ENCODE peak calls at places on chromosomes 2 and 18, in four cellular contexts. One of them, this sample, is unnamed.

GRCh38 chr2:219512524-219513216 is 1.6 kb upstream of the ASIC4 start:
- DNase-seq in AML-193: no peak
- DNase-seq in AG10803: no peak
- DNase-seq in heart left ventricle: no peak
- DNase-seq in this sample: no peak

GRCh38 chr2:157692768-157693167 is 64.1 kb upstream of the ACVR1C start:
- DNase-seq in AML-193: no peak
- DNase-seq in AG10803: peak
- DNase-seq in heart left ventricle: no peak
- DNase-seq in this sample: peak

GRCh38 chr2:139059617-139060016 is 279.4 kb upstream of the NXPH2 start:
- DNase-seq in AML-193: no peak
- DNase-seq in AG10803: no peak
- DNase-seq in heart left ventricle: no peak
- DNase-seq in this sample: no peak

GRCh38 chr18:44725300-44726096 is 44.8 kb downstream of the SETBP1 start:
- DNase-seq in AML-193: no peak
- DNase-seq in AG10803: peak
- DNase-seq in heart left ventricle: peak
- DNase-seq in this sample: peak

GRCh38 chr2:227000123-227000522 is 163.9 kb downstream of the COL4A4 start:
- DNase-seq in AML-193: no peak
- DNase-seq in AG10803: no peak
- DNase-seq in heart left ventricle: no peak
- DNase-seq in this sample: no peak

GRCh38 chr18:23207191-23207955 is 72.1 kb downstream of the CABLES1 start:
- DNase-seq in AML-193: no peak
- DNase-seq in AG10803: no peak
- DNase-seq in heart left ventricle: no peak
- DNase-seq in this sample: no peak

GRCh38 chr18:2108581-2108980 is 462.7 kb downstream of the METTL4 start:
- DNase-seq in AML-193: no peak
- DNase-seq in AG10803: peak
- DNase-seq in heart left ventricle: no peak
- DNase-seq in this sample: peak

GRCh38 chr18:63476666-63477065 is at the start of gene SERPINB5:
- DNase-seq in AML-193: no peak
- DNase-seq in AG10803: no peak
- DNase-seq in heart left ventricle: no peak
- DNase-seq in this sample: no peak

GRCh38 chr2:96147593-96148201 is 2.5 kb upstream of the DUSP2 start:
- DNase-seq in AML-193: no peak
- DNase-seq in AG10803: no peak
- DNase-seq in heart left ventricle: peak
- DNase-seq in this sample: no peak

GRCh38 chr2:222319576-222320440 is 21.0 kb upstream of the PAX3 start:
- DNase-seq in AML-193: no peak
- DNase-seq in AG10803: no peak
- DNase-seq in heart left ventricle: peak
- DNase-seq in this sample: no peak

GRCh38 chr2:177147093-177147694 is 65.4 kb upstream of the HNRNPA3 start:
- DNase-seq in AML-193: peak
- DNase-seq in AG10803: peak
- DNase-seq in heart left ventricle: no peak
- DNase-seq in this sample: peak

GRCh38 chr2:234429265-234429664 is 67.6 kb downstream of the ARL4C start:
- DNase-seq in AML-193: no peak
- DNase-seq in AG10803: no peak
- DNase-seq in heart left ventricle: no peak
- DNase-seq in this sample: no peak

GRCh38 chr2:134790487-134790886 is 47.9 kb upstream of the ACMSD start:
- DNase-seq in AML-193: no peak
- DNase-seq in AG10803: no peak
- DNase-seq in heart left ventricle: no peak
- DNase-seq in this sample: no peak

GRCh38 chr18:41545091-41545888 is 409.7 kb upstream of the PIK3C3 start:
- DNase-seq in AML-193: no peak
- DNase-seq in AG10803: no peak
- DNase-seq in heart left ventricle: no peak
- DNase-seq in this sample: no peak